ENCODE peak calls at places on chromosomes 6 and 20, in seven cellular contexts. Y is GM12891, D is H1, W is K562, H is SK-N-SH, J is GM12878, B is HepG2. P is an unnamed sample.

GRCh38 chr6:55176958-55177357 is 2.6 kb downstream of the HCRTR2 start:
- DNase-seq in Y (no peak), D (no peak), W (no peak), H (no peak), J (no peak), B (no peak), P (no peak)

GRCh38 chr20:52665441-52665840 is 306.7 kb upstream of the TSHZ2 start:
- DNase-seq in Y (no peak), D (no peak), W (no peak), H (no peak), J (no peak), B (no peak), P (no peak)

GRCh38 chr20:4840831-4841230 is 119.1 kb downstream of the PRND start:
- DNase-seq in Y (no peak), D (no peak), W (no peak), H (no peak), J (no peak), B (no peak), P (no peak)

GRCh38 chr6:153044295-153044694 is 41.8 kb upstream of the MTRF1L start:
- DNase-seq in Y (no peak), D (no peak), W (no peak), H (no peak), J (no peak), B (no peak), P (no peak)

GRCh38 chr6:23031986-23032385 is 462.6 kb downstream of the HDGFL1 start:
- DNase-seq in Y (no peak), D (no peak), W (no peak), H (no peak), J (no peak), B (no peak), P (no peak)

GRCh38 chr20:49404461-49404860 is 78.0 kb downstream of the KCNB1 start:
- DNase-seq in Y (no peak), D (no peak), W (no peak), H (no peak), J (no peak), B (no peak), P (no peak)

GRCh38 chr6:41785689-41786450 is 1.6 kb upstream of the TOMM6 start:
- DNase-seq in Y (no peak), D (no peak), W (no peak), H (no peak), J (no peak), B (no peak), P (no peak)

GRCh38 chr6:18062733-18063132 is 59.7 kb downstream of the NHLRC1 start:
- DNase-seq in Y (no peak), D (no peak), W (no peak), H (no peak), J (no peak), B (no peak), P (no peak)

GRCh38 chr6:10409766-10410209 is 5.1 kb downstream of the TFAP2A start:
- DNase-seq in Y (no peak), D (no peak), W (no peak), H (no peak), J (no peak), B (no peak), P (no peak)

GRCh38 chr20:2462484-2462883 is 8.1 kb downstream of the SNRPB start:
- DNase-seq in Y (no peak), D (no peak), W (no peak), H (no peak), J (no peak), B (no peak), P (no peak)

GRCh38 chr6:133835901-133836300 is 53.0 kb upstream of the TCF21 start:
- DNase-seq in Y (no peak), D (no peak), W (no peak), H (no peak), J (no peak), B (no peak), P (no peak)

GRCh38 chr20:48467622-48468021 is 360.2 kb downstream of the PREX1 start:
- DNase-seq in Y (no peak), D (no peak), W (peak), H (no peak), J (no peak), B (no peak), P (no peak)

GRCh38 chr6:56555438-56555872 is 87.2 kb downstream of the DST start:
- DNase-seq in Y (no peak), D (no peak), W (no peak), H (no peak), J (no peak), B (no peak), P (no peak)

GRCh38 chr20:17794400-17794799 is 94.6 kb downstream of the BANF2 start:
- DNase-seq in Y (no peak), D (no peak), W (no peak), H (no peak), J (no peak), B (no peak), P (no peak)

GRCh38 chr20:34268851-34269668 is 27.8 kb downstream of the ASIP start:
- DNase-seq in Y (peak), D (peak), W (no peak), H (no peak), J (no peak), B (no peak), P (no peak)

GRCh38 chr20:57392512-57393271 is 1.5 kb downstream of the RBM38 start:
- DNase-seq in Y (no peak), D (no peak), W (peak), H (no peak), J (no peak), B (no peak), P (no peak)

GRCh38 chr20:10093087-10093591 is 58.4 kb downstream of the ANKEF1 start:
- DNase-seq in Y (no peak), D (no peak), W (no peak), H (no peak), J (no peak), B (no peak), P (no peak)

GRCh38 chr6:99588618-99589289 is 17.9 kb upstream of the PRDM13 start:
- DNase-seq in Y (peak), D (peak), W (no peak), H (peak), J (no peak), B (peak), P (peak)
- TF ChIP-seq TAF1 in Y (no peak), D (no peak), W (no peak), H (no peak), J (no peak), B (no peak), P (no peak)

GRCh38 chr20:14778096-14778495 is 440.7 kb upstream of the FLRT3 start:
- DNase-seq in Y (no peak), D (no peak), W (no peak), H (no peak), J (no peak), B (no peak), P (no peak)

GRCh38 chr20:14775778-14776177 is 438.4 kb upstream of the FLRT3 start:
- DNase-seq in Y (no peak), D (no peak), W (no peak), H (no peak), J (no peak), B (peak), P (no peak)

GRCh38 chr20:14777571-14777970 is 440.2 kb upstream of the FLRT3 start:
- DNase-seq in Y (no peak), D (no peak), W (no peak), H (no peak), J (no peak), B (no peak), P (no peak)

GRCh38 chr20:14780508-14780907 is 443.1 kb upstream of the FLRT3 start:
- DNase-seq in Y (no peak), D (no peak), W (no peak), H (no peak), J (no peak), B (no peak), P (no peak)

DNA sequence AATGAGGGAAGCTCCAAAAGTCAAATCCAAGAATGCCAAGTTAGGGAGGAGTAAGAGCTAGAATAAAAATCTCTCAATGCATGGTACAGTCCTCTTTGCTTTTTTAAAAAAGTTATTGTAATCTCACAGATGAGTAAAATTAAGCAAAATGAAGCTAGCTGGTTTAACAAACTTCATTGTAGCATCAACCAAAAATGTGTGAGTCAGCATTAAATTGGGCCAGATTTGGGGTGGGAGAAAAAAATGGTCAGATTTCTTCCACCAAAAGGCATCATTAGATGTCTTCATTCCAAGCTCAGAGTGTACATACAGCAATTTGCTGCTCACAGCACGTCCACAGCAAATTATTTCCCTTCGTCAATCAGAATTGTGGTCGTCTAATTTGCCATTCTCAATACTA is 441.5 kb upstream of the FLRT3 start:
- DNase-seq in Y (no peak), D (no peak), W (no peak), H (no peak), J (no peak), B (no peak), P (no peak)
- TF ChIP-seq POLR2AphosphoS5 in Y (no peak), D (no peak), W (no peak), H (no peak), J (no peak), B (no peak), P (no peak)

GRCh38 chr6:2798586-2799134 is 33.5 kb downstream of the WRNIP1 start:
- DNase-seq in Y (no peak), D (no peak), W (peak), H (no peak), J (no peak), B (no peak), P (no peak)
- TF ChIP-seq TAF1 in Y (no peak), D (no peak), W (no peak), H (no peak), J (no peak), B (no peak), P (no peak)

GRCh38 chr6:20487669-20488375 is 46.4 kb upstream of the CDKAL1 start:
- DNase-seq in Y (no peak), D (no peak), W (no peak), H (no peak), J (no peak), B (no peak), P (no peak)
- TF ChIP-seq POLR2AphosphoS5 in Y (no peak), D (no peak), W (no peak), H (no peak), J (no peak), B (no peak), P (no peak)

GRCh38 chr20:25081065-25081729 is 744 bp downstream of the VSX1 start:
- DNase-seq in Y (no peak), D (peak), W (peak), H (peak), J (no peak), B (no peak), P (no peak)

GRCh38 chr20:25077610-25078169 is 4.3 kb downstream of the VSX1 start:
- DNase-seq in Y (no peak), D (peak), W (no peak), H (peak), J (no peak), B (peak), P (no peak)

GRCh38 chr20:25078662-25079061 is 3.3 kb downstream of the VSX1 start:
- DNase-seq in Y (no peak), D (no peak), W (no peak), H (no peak), J (no peak), B (no peak), P (no peak)

GRCh38 chr20:25076731-25077609 is 5.0 kb downstream of the VSX1 start:
- DNase-seq in Y (no peak), D (no peak), W (no peak), H (peak), J (no peak), B (peak), P (no peak)

GRCh38 chr20:25079171-25079570 is 2.8 kb downstream of the VSX1 start:
- DNase-seq in Y (no peak), D (no peak), W (no peak), H (no peak), J (no peak), B (no peak), P (no peak)
- TF ChIP-seq TAF1 in Y (no peak), D (no peak), W (no peak), H (no peak), J (no peak), B (no peak), P (no peak)

GRCh38 chr20:63454729-63455567 is 17.5 kb downstream of the KCNQ2 start:
- DNase-seq in Y (no peak), D (no peak), W (no peak), H (peak), J (no peak), B (no peak), P (no peak)

GRCh38 chr20:63455568-63455859 is 16.9 kb downstream of the KCNQ2 start:
- DNase-seq in Y (no peak), D (no peak), W (no peak), H (no peak), J (no peak), B (no peak), P (no peak)

GRCh38 chr20:63457737-63458136 is 14.7 kb downstream of the KCNQ2 start:
- DNase-seq in Y (no peak), D (no peak), W (no peak), H (peak), J (no peak), B (no peak), P (no peak)

GRCh38 chr20:63458170-63459069 is 14.0 kb downstream of the KCNQ2 start:
- DNase-seq in Y (no peak), D (no peak), W (no peak), H (no peak), J (no peak), B (no peak), P (no peak)

DNA sequence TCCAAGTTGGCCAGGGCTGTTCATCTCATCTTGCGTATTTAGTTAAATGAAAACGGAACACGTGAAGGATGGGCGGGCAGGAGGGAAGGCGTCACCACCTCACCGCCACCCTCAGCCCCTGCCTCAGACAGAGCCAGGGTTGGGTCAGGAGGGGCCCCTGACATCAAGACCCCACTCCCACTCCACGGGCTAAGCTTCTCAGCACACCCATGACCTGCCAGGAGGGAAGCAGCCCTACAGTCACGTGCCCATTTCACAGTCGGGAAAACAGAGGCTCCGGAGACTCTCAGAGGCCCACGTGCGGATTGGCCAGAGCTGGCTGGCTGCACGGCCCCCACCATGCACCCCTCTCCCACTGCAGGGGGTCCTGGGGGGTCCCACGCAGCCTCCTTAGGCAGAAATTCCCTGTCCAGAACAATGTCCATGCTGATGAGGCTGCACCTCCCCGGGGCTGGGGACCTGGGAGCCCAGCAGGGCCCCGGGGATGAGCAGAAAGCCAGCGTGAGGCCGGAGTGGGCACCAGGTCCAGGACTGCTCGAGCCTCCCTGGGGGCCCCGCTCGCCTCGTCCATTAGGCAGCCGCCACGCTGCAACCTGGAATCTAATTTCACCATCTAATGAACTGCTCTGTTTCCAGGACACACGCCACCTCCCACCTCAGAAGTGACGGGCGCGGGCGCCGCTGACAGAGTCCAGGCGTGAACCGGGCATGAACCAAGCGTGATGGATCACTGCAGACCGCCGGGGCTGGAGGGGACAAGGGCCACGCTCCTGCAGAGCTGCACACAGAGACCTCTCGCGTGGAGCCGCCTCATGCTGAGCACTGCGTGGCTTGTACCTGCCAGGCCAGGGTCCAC is 15.8 kb downstream of the KCNQ2 start:
- DNase-seq in Y (no peak), D (no peak), W (no peak), H (peak), J (no peak), B (no peak), P (no peak)
- TF ChIP-seq POLR2AphosphoS5 in Y (no peak), D (no peak), W (no peak), H (peak), J (no peak), B (no peak), P (no peak)